ENCODE peak calls at places on chromosomes 13 and 19, in four cellular contexts. L is lung, E is pancreas, H is transverse colon. W is an unnamed sample.
A peak's percentile ranks its signal among the peaks of the same experiment; 100 is the strongest.

GRCh38 chr19:8577247-8577646 is at the start of gene MYO1F:
- DNase-seq in L (peak; percentile 64), E (no peak), H (peak; percentile 66), W (peak; percentile 53)

GRCh38 chr13:37085656-37086055 is 19.8 kb downstream of the CSNK1A1L start:
- DNase-seq in L (no peak), E (no peak), H (no peak), W (no peak)

GRCh38 chr13:102346769-102347168 is 55.1 kb downstream of the FGF14 start:
- DNase-seq in L (no peak), E (no peak), H (no peak), W (no peak)

GRCh38 chr19:18406749-18407148 is 9.3 kb upstream of the LRRC25 start:
- DNase-seq in L (no peak), E (no peak), H (no peak), W (no peak)

GRCh38 chr19:40143612-40144011 is 47.6 kb upstream of the MAP3K10 start:
- DNase-seq in L (no peak), E (no peak), H (peak; percentile 41), W (no peak)

GRCh38 chr13:100089633-100090032 is 740 bp downstream of the PCCA start:
- DNase-seq in L (no peak), E (no peak), H (no peak), W (peak; percentile 33)

GRCh38 chr13:37453246-37453645 is 145.3 kb downstream of the POSTN start:
- DNase-seq in L (no peak), E (no peak), H (no peak), W (no peak)

GRCh38 chr19:871446-872265 is 12.2 kb downstream of the CFD start:
- DNase-seq in L (no peak), E (no peak), H (no peak), W (no peak)

GRCh38 chr19:57267294-57267693 is 13.0 kb upstream of the ZNF460 start:
- DNase-seq in L (no peak), E (no peak), H (no peak), W (no peak)

GRCh38 chr19:4130635-4131438 is 6.9 kb upstream of the MAP2K2 start:
- DNase-seq in L (no peak), E (no peak), H (peak; percentile 39), W (no peak)

GRCh38 chr13:32278456-32278855 is 36.7 kb downstream of the ZAR1L start:
- DNase-seq in L (no peak), E (no peak), H (no peak), W (no peak)

GRCh38 chr13:67353031-67353430 is 122.9 kb upstream of the PCDH9 start:
- DNase-seq in L (no peak), E (no peak), H (no peak), W (no peak)

GRCh38 chr19:720691-721160 is 12.0 kb downstream of the PALM start:
- DNase-seq in L (no peak), E (no peak), H (no peak), W (no peak)

GRCh38 chr19:55667511-55667910 is 7.5 kb upstream of the EPN1 start:
- DNase-seq in L (no peak), E (no peak), H (no peak), W (no peak)

GRCh38 chr19:18063463-18063862 is 23.3 kb downstream of the IL12RB1 start:
- DNase-seq in L (no peak), E (no peak), H (no peak), W (no peak)

GRCh38 chr19:2634228-2634951 is 68.1 kb downstream of the GNG7 start:
- DNase-seq in L (peak; percentile 85), E (no peak), H (no peak), W (no peak)

GRCh38 chr13:45336025-45336800 is 4.8 kb downstream of the TPT1 start:
- DNase-seq in L (no peak), E (no peak), H (no peak), W (no peak)

GRCh38 chr13:43730642-43731041 is 56.1 kb downstream of the ENOX1 start:
- DNase-seq in L (no peak), E (no peak), H (peak; percentile 14), W (no peak)

GRCh38 chr19:43782311-43782660 is 1.5 kb upstream of the KCNN4 start:
- DNase-seq in L (no peak), E (no peak), H (no peak), W (no peak)

GRCh38 chr19:1992759-1993260 is 22.7 kb downstream of the BTBD2 start:
- DNase-seq in L (no peak), E (no peak), H (peak; percentile 33), W (peak; percentile 48)

GRCh38 chr19:5775668-5776309 is 8.8 kb downstream of the PRR22 start:
- DNase-seq in L (no peak), E (no peak), H (no peak), W (no peak)

GRCh38 chr19:12778020-12778904 is 2.9 kb upstream of the HOOK2 start:
- DNase-seq in L (peak; percentile 75), E (peak; percentile 91), H (peak; percentile 78), W (peak; percentile 74)

GRCh38 chr19:10517361-10517759 is at the start of gene S1PR5:
- DNase-seq in L (no peak), E (peak; percentile 75), H (no peak), W (no peak)

GRCh38 chr19:3359850-3360493 is 6.4 kb upstream of the NFIC start:
- DNase-seq in L (no peak), E (no peak), H (no peak), W (no peak)

GRCh38 chr13:34731486-34731885 is 210.6 kb upstream of the NBEA start:
- DNase-seq in L (no peak), E (no peak), H (no peak), W (no peak)

GRCh38 chr13:99018418-99019180 is 40.7 kb upstream of the DOCK9 start:
- DNase-seq in L (no peak), E (no peak), H (no peak), W (no peak)

GRCh38 chr13:113544896-113545295 is 39.7 kb upstream of the TFDP1 start:
- DNase-seq in L (no peak), E (no peak), H (peak; percentile 2), W (no peak)

GRCh38 chr13:20331419-20331818 is 99.3 kb upstream of the GJB6 start:
- DNase-seq in L (no peak), E (no peak), H (no peak), W (no peak)

GRCh38 chr19:7910321-7911161 is 4.1 kb upstream of the TGFBR3L start:
- DNase-seq in L (no peak), E (peak; percentile 42), H (no peak), W (no peak)

GRCh38 chr19:33064778-33065550 is at the start of gene RHPN2:
- DNase-seq in L (peak; percentile 58), E (peak; percentile 74), H (peak; percentile 87), W (peak; percentile 86)

GRCh38 chr19:2811221-2811722 is 8.4 kb upstream of the ZNF554 start:
- DNase-seq in L (no peak), E (no peak), H (peak; percentile 77), W (peak; percentile 76)

GRCh38 chr13:92842145-92842544 is 384.5 kb upstream of the GPC6 start:
- DNase-seq in L (no peak), E (no peak), H (no peak), W (no peak)

DNA sequence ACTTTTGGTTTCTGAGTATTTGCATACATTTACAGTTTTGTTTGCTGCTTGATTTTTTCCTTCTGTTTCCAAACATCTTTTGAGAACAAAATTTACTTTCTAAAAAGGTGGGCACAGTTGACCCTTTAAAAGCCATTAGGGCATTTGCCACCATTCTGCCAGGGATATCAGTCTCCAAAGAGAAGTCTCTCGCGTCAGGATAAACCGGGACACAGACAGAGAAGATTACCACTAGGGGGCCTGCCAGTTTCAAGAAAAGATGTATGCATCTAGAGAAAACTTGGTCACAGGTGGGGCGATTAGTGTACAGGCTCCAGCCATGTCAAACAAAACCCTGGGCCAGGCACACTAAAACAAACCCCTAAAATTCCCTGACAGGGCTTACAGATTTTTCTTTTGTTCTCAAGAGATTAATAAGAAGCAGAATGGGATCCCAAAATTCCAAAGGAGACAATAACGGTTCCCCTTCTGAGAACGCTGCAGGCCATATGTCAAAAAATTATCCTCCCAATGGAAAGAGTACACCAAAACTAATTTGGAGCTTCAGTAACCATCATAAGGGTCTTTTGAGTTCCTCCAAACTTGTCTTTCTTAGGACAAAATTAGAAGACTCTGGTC is 10.7 kb upstream of the PABPC3 start:
- DNase-seq in L (no peak), E (no peak), H (peak; percentile 9), W (peak; percentile 32)
- TF ChIP-seq CTCF in L (peak; percentile 2), E (peak; percentile 34), H (peak; percentile 24), W (peak; percentile 36)

DNA sequence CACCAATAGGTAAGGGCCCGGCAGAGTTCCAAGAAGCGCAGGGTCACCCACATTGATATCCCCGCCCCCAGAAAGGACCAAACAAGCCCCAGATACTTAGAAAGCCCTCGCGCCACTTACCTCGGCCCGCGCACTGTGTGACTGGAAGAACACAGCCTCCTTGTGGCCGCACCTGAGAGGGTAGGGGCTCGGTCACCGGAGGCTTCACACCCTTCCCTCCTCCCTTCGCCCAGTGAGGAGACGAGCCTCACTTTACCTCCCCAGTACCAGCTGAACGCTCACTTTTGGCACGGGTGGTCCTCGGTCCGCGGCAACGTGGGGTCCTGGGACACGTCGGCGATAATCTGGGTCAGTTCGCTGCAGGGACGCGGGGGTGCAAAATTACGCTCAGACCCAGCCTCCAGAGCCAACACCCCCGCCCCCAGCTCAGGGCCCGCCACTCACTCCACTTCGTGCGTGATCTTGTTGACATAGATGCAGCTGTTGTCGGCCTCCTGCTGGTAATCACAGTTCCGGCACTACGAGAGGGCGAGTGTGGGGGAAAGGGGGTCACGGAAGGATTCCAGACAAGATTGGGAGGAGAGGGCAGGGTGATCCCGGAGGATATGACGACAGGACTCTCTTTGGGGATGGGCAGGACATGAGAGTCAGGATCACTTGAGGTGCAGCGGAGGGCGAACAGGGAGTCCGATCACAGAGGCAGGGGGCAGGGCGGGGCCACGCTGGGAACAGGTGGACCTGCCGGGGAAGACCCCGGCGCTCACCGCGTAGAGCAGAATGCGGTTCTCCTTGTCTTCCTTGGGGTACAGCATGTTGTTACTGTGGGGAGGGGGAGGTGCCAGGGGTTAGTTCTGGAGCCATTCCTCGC is 546 bp downstream of the POLR2I start:
- DNase-seq in L (peak; percentile 45), E (peak; percentile 48), H (peak; percentile 32), W (no peak)
- TF ChIP-seq CTCF in L (no peak), E (no peak), H (no peak), W (no peak)

GRCh38 chr13:26813626-26814348 is 53.2 kb upstream of the GPR12 start:
- DNase-seq in L (no peak), E (no peak), H (no peak), W (no peak)

GRCh38 chr13:26806891-26807290 is 46.3 kb upstream of the GPR12 start:
- DNase-seq in L (no peak), E (no peak), H (no peak), W (no peak)

GRCh38 chr13:26810095-26810494 is 49.5 kb upstream of the GPR12 start:
- DNase-seq in L (no peak), E (no peak), H (no peak), W (no peak)

GRCh38 chr13:26816876-26817275 is 56.3 kb upstream of the GPR12 start:
- DNase-seq in L (no peak), E (no peak), H (no peak), W (no peak)

GRCh38 chr13:26811636-26812035 is 51.0 kb upstream of the GPR12 start:
- DNase-seq in L (no peak), E (no peak), H (no peak), W (no peak)
- TF ChIP-seq CTCF in L (no peak), E (no peak), H (no peak), W (no peak)

GRCh38 chr13:59176775-59177174 is 987.0 kb downstream of the DIAPH3 start:
- DNase-seq in L (no peak), E (no peak), H (no peak), W (no peak)
- TF ChIP-seq CTCF in L (no peak), E (no peak), H (no peak), W (no peak)

GRCh38 chr13:41059896-41060722 is 1.2 kb upstream of the WBP4 start:
- DNase-seq in L (peak; percentile 90), E (peak; percentile 89), H (peak; percentile 94), W (peak; percentile 93)
- TF ChIP-seq CTCF in L (no peak), E (no peak), H (peak; percentile 35), W (no peak)